ENCODE peak calls at places on chromosomes 11 and 22, in six cellular contexts. One of them, this sample, is unnamed.

GRCh38 chr11:93528252-93528651 is 14.9 kb downstream of the SMCO4 start:
- DNase-seq in IMR-90: no peak
- DNase-seq in neuronal stem cell: no peak
- DNase-seq in H1: no peak
- DNase-seq in fibroblast of lung: no peak
- DNase-seq in HCT116: no peak
- DNase-seq in this sample: no peak

GRCh38 chr11:99822846-99823565 is 802.3 kb downstream of the CNTN5 start:
- DNase-seq in IMR-90: peak
- DNase-seq in neuronal stem cell: no peak
- DNase-seq in H1: no peak
- DNase-seq in fibroblast of lung: no peak
- DNase-seq in HCT116: no peak
- DNase-seq in this sample: no peak

GRCh38 chr11:64237484-64237951 is 3.1 kb downstream of the VEGFB start:
- DNase-seq in IMR-90: no peak
- DNase-seq in neuronal stem cell: no peak
- DNase-seq in H1: no peak
- DNase-seq in fibroblast of lung: no peak
- DNase-seq in HCT116: no peak
- DNase-seq in this sample: no peak

GRCh38 chr11:71212871-71213559 is 39.4 kb downstream of the SHANK2 start:
- DNase-seq in IMR-90: peak
- DNase-seq in neuronal stem cell: no peak
- DNase-seq in H1: no peak
- DNase-seq in fibroblast of lung: peak
- DNase-seq in HCT116: no peak
- DNase-seq in this sample: no peak

GRCh38 chr22:40406063-40406890 is 35.9 kb downstream of the SGSM3 start:
- DNase-seq in IMR-90: no peak
- DNase-seq in neuronal stem cell: no peak
- DNase-seq in H1: no peak
- DNase-seq in fibroblast of lung: no peak
- DNase-seq in HCT116: no peak
- DNase-seq in this sample: no peak

GRCh38 chr11:115303929-115304328 is 200.3 kb downstream of the CADM1 start:
- DNase-seq in IMR-90: no peak
- DNase-seq in neuronal stem cell: no peak
- DNase-seq in H1: no peak
- DNase-seq in fibroblast of lung: no peak
- DNase-seq in HCT116: no peak
- DNase-seq in this sample: no peak

GRCh38 chr11:1763796-1764661 is at the start of gene CTSD:
- DNase-seq in IMR-90: peak
- DNase-seq in neuronal stem cell: peak
- DNase-seq in H1: no peak
- DNase-seq in fibroblast of lung: peak
- DNase-seq in HCT116: peak
- DNase-seq in this sample: no peak

GRCh38 chr11:93513763-93514162 is 29.4 kb downstream of the SMCO4 start:
- DNase-seq in IMR-90: no peak
- DNase-seq in neuronal stem cell: no peak
- DNase-seq in H1: no peak
- DNase-seq in fibroblast of lung: no peak
- DNase-seq in HCT116: no peak
- DNase-seq in this sample: no peak

GRCh38 chr22:29842740-29843139 is 4.7 kb upstream of the ASCC2 start:
- DNase-seq in IMR-90: peak
- DNase-seq in neuronal stem cell: no peak
- DNase-seq in H1: no peak
- DNase-seq in fibroblast of lung: peak
- DNase-seq in HCT116: no peak
- DNase-seq in this sample: no peak

GRCh38 chr11:66124564-66124963 is 54.5 kb downstream of the PACS1 start:
- DNase-seq in IMR-90: peak
- DNase-seq in neuronal stem cell: no peak
- DNase-seq in H1: no peak
- DNase-seq in fibroblast of lung: peak
- DNase-seq in HCT116: no peak
- DNase-seq in this sample: no peak

GRCh38 chr11:32200448-32200847 is 109.6 kb downstream of the RCN1 start:
- DNase-seq in IMR-90: no peak
- DNase-seq in neuronal stem cell: no peak
- DNase-seq in H1: no peak
- DNase-seq in fibroblast of lung: no peak
- DNase-seq in HCT116: no peak
- DNase-seq in this sample: no peak

GRCh38 chr11:28760676-28761390 is 652.6 kb downstream of the METTL15 start:
- DNase-seq in IMR-90: peak
- DNase-seq in neuronal stem cell: no peak
- DNase-seq in H1: no peak
- DNase-seq in fibroblast of lung: no peak
- DNase-seq in HCT116: no peak
- DNase-seq in this sample: no peak

GRCh38 chr11:84833488-84834086 is 793.6 kb downstream of the DLG2 start:
- DNase-seq in IMR-90: no peak
- DNase-seq in neuronal stem cell: no peak
- DNase-seq in H1: no peak
- DNase-seq in fibroblast of lung: no peak
- DNase-seq in HCT116: no peak
- DNase-seq in this sample: no peak

DNA sequence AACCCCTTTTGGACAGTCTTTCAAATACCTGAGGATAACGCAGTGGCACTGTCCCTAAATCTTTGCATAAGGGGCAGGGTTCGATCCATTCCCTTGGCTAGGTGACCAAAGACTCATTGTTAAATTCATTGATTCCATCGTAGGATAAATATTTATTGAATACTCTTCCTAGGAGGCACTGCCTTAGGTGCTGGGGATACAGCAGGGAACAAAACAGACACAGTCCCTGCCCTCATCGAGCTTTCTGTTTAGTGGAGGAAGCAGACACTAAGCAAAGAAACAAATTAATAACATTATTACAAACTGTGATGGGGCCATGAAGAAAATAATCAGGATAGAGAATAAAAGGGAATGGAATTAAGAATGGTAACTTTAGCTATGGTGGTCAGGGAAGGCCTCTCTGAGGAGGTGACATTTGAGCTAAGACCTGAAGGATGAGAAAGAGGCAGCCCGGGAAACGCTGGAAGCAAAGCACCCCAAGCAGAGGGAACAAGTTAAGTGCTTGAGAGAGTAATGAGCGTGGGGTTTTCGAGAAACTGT is 689 bp downstream of the B3GAT3 start:
- DNase-seq in IMR-90: no peak
- DNase-seq in neuronal stem cell: no peak
- DNase-seq in H1: no peak
- DNase-seq in fibroblast of lung: no peak
- DNase-seq in HCT116: no peak
- DNase-seq in this sample: no peak
- H3K9ac ChIP-seq in IMR-90: peak
- H3K9ac ChIP-seq in neuronal stem cell: peak
- H3K9ac ChIP-seq in H1: peak
- H3K9ac ChIP-seq in fibroblast of lung: peak
- H3K9ac ChIP-seq in HCT116: peak
- H3K9ac ChIP-seq in this sample: peak

GRCh38 chr11:106888386-106888785 is 129.9 kb downstream of the GUCY1A2 start:
- DNase-seq in IMR-90: no peak
- DNase-seq in neuronal stem cell: no peak
- DNase-seq in H1: no peak
- DNase-seq in fibroblast of lung: no peak
- DNase-seq in HCT116: no peak
- DNase-seq in this sample: no peak
- H3K9ac ChIP-seq in IMR-90: no peak
- H3K9ac ChIP-seq in neuronal stem cell: no peak
- H3K9ac ChIP-seq in H1: no peak
- H3K9ac ChIP-seq in fibroblast of lung: no peak
- H3K9ac ChIP-seq in HCT116: no peak
- H3K9ac ChIP-seq in this sample: no peak

GRCh38 chr11:46238967-46239800 is 38.3 kb upstream of the CREB3L1 start:
- DNase-seq in IMR-90: peak
- DNase-seq in neuronal stem cell: peak
- DNase-seq in H1: peak
- DNase-seq in fibroblast of lung: peak
- DNase-seq in HCT116: peak
- DNase-seq in this sample: no peak
- H3K9ac ChIP-seq in IMR-90: peak
- H3K9ac ChIP-seq in neuronal stem cell: no peak
- H3K9ac ChIP-seq in H1: no peak
- H3K9ac ChIP-seq in fibroblast of lung: peak
- H3K9ac ChIP-seq in HCT116: peak
- H3K9ac ChIP-seq in this sample: peak

GRCh38 chr22:27217154-27217553 is 559.8 kb downstream of the MIAT start:
- DNase-seq in IMR-90: no peak
- DNase-seq in neuronal stem cell: no peak
- DNase-seq in H1: no peak
- DNase-seq in fibroblast of lung: no peak
- DNase-seq in HCT116: no peak
- DNase-seq in this sample: no peak

GRCh38 chr22:27219036-27219435 is 561.6 kb downstream of the MIAT start:
- DNase-seq in IMR-90: no peak
- DNase-seq in neuronal stem cell: no peak
- DNase-seq in H1: no peak
- DNase-seq in fibroblast of lung: no peak
- DNase-seq in HCT116: no peak
- DNase-seq in this sample: no peak

GRCh38 chr22:27216444-27216843 is 559.1 kb downstream of the MIAT start:
- DNase-seq in IMR-90: no peak
- DNase-seq in neuronal stem cell: no peak
- DNase-seq in H1: no peak
- DNase-seq in fibroblast of lung: no peak
- DNase-seq in HCT116: no peak
- DNase-seq in this sample: no peak

GRCh38 chr22:27218521-27218920 is 561.1 kb downstream of the MIAT start:
- DNase-seq in IMR-90: no peak
- DNase-seq in neuronal stem cell: no peak
- DNase-seq in H1: no peak
- DNase-seq in fibroblast of lung: no peak
- DNase-seq in HCT116: no peak
- DNase-seq in this sample: no peak

GRCh38 chr22:27218012-27218483 is 560.7 kb downstream of the MIAT start:
- DNase-seq in IMR-90: no peak
- DNase-seq in neuronal stem cell: no peak
- DNase-seq in H1: no peak
- DNase-seq in fibroblast of lung: no peak
- DNase-seq in HCT116: no peak
- DNase-seq in this sample: no peak
- H3K9ac ChIP-seq in IMR-90: no peak
- H3K9ac ChIP-seq in neuronal stem cell: no peak
- H3K9ac ChIP-seq in H1: no peak
- H3K9ac ChIP-seq in fibroblast of lung: no peak
- H3K9ac ChIP-seq in HCT116: no peak
- H3K9ac ChIP-seq in this sample: no peak

DNA sequence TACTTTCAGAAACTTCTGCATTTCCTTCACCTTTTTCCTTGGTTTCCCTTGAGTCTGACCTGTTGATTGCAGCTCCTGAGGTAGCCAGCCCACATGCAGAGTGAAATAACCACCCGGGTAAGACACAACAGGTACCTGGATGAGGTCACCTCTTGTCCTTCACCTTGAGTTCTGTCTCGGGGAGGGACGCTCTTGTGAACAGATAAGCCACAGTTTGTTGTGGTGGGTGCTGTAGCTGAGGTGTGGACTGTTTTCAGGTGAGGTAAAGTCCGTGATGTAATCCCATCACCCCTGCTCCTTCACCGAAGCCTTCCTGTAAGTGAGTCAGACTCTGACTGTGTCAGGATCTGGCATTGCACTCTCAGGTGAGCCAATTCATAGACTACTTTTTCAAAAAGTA is 183.1 kb downstream of the NAV2 start:
- DNase-seq in IMR-90: no peak
- DNase-seq in neuronal stem cell: no peak
- DNase-seq in H1: no peak
- DNase-seq in fibroblast of lung: no peak
- DNase-seq in HCT116: no peak
- DNase-seq in this sample: no peak
- H3K9ac ChIP-seq in IMR-90: no peak
- H3K9ac ChIP-seq in neuronal stem cell: peak
- H3K9ac ChIP-seq in H1: no peak
- H3K9ac ChIP-seq in fibroblast of lung: no peak
- H3K9ac ChIP-seq in HCT116: no peak
- H3K9ac ChIP-seq in this sample: no peak

GRCh38 chr11:46912526-46913150 is 5.7 kb downstream of the LRP4 start:
- DNase-seq in IMR-90: no peak
- DNase-seq in neuronal stem cell: peak
- DNase-seq in H1: peak
- DNase-seq in fibroblast of lung: no peak
- DNase-seq in HCT116: no peak
- DNase-seq in this sample: no peak
- H3K9ac ChIP-seq in IMR-90: no peak
- H3K9ac ChIP-seq in neuronal stem cell: no peak
- H3K9ac ChIP-seq in H1: peak
- H3K9ac ChIP-seq in fibroblast of lung: no peak
- H3K9ac ChIP-seq in HCT116: no peak
- H3K9ac ChIP-seq in this sample: peak

GRCh38 chr22:17451251-17451765 is 82.0 kb downstream of the CECR2 start:
- DNase-seq in IMR-90: no peak
- DNase-seq in neuronal stem cell: no peak
- DNase-seq in H1: no peak
- DNase-seq in fibroblast of lung: no peak
- DNase-seq in HCT116: no peak
- DNase-seq in this sample: no peak
- H3K9ac ChIP-seq in IMR-90: no peak
- H3K9ac ChIP-seq in neuronal stem cell: no peak
- H3K9ac ChIP-seq in H1: no peak
- H3K9ac ChIP-seq in fibroblast of lung: no peak
- H3K9ac ChIP-seq in HCT116: no peak
- H3K9ac ChIP-seq in this sample: no peak

DNA sequence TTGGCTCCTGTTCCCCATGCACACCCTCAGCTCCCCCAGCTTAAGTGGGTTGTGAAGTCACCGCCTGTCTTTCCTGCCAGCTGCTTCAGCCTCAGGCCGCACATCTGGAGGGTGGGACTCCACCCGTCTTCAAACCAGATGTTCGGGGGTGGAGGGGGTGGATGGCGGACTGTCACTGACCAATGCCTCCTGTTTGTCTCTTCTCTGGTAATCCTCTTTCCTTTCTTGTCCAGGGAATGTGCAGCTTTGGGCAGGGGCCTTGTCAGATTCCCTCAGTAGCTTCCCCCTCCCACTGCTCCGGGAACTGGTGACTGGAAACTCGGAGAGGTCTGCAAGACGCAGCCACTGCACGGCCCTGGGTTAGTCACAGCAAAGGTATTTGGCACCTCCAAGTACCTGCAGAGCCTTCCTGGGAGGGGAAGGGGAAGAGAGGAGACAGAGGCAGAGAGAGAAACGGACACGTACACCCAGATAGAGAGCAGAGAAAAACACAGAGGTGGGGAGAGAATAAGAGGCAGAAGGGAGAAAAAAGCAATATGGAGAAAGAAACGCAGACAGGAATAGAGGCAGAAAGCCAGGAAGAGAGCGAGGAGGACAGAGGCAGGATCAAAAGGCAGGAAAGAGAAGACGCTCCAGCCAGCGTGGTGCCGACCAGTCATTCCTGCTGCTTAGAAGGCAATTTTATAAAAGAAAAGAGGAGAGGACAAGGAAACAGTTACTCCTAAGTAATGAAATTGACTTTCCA is 56.1 kb upstream of the TIMP3 start:
- DNase-seq in IMR-90: peak
- DNase-seq in neuronal stem cell: peak
- DNase-seq in H1: peak
- DNase-seq in fibroblast of lung: peak
- DNase-seq in HCT116: peak
- DNase-seq in this sample: no peak
- H3K9ac ChIP-seq in IMR-90: peak
- H3K9ac ChIP-seq in neuronal stem cell: no peak
- H3K9ac ChIP-seq in H1: no peak
- H3K9ac ChIP-seq in fibroblast of lung: no peak
- H3K9ac ChIP-seq in HCT116: peak
- H3K9ac ChIP-seq in this sample: no peak

This sample was measured in SK-N-MC.